ENCODE peak calls at places on chromosome 10, in ten cellular contexts. Y is kidney glomerular epithelial cell; J is Panc1; I is retina; O is T follicular helper cell; A is brain microvascular endothelial cell; D is CD8-positive, alpha-beta memory T cell; S is IMR-90; P is H9; W is MM.1S. R is an unnamed sample.

GRCh38 chr10:69809318-69809717 is 7.6 kb downstream of the COL13A1 start:
- DNase-seq in O (no peak), D (no peak), W (no peak), J (no peak), A (no peak), I (no peak), Y (no peak), S (no peak), P (no peak), R (no peak)

GRCh38 chr10:728603-729002 is 39.1 kb upstream of the DIP2C start:
- DNase-seq in D (no peak), Y (no peak), S (no peak), A (no peak), P (no peak), I (no peak), W (no peak), O (no peak), J (no peak), R (no peak)

GRCh38 chr10:132756591-132756990 is 29.4 kb downstream of the NKX6-2 start:
- DNase-seq in P (no peak), A (no peak), O (no peak), Y (no peak), W (no peak), S (no peak), D (no peak), J (no peak), I (no peak), R (no peak)

GRCh38 chr10:72509206-72509799 is 116.6 kb downstream of the MICU1 start:
- DNase-seq in J (no peak), D (no peak), P (no peak), W (no peak), I (no peak), O (no peak), S (peak), A (no peak), Y (no peak), R (no peak)

GRCh38 chr10:91944880-91945630 is 21.5 kb downstream of the BTAF1 start:
- DNase-seq in S (peak), W (no peak), A (peak), Y (no peak), O (no peak), I (no peak), D (no peak), P (no peak), J (no peak), R (no peak)

GRCh38 chr10:62817120-62817762 is 1.1 kb upstream of the EGR2 start:
- DNase-seq in S (peak), Y (peak), D (peak), O (peak), J (no peak), P (peak), A (no peak), I (peak), W (no peak), R (no peak)

GRCh38 chr10:78802866-78803265 is 265.9 kb upstream of the ZMIZ1 start:
- DNase-seq in O (no peak), P (no peak), S (peak), D (no peak), W (no peak), Y (no peak), A (no peak), J (no peak), I (peak), R (peak)

GRCh38 chr10:112820320-112820719 is 129.7 kb upstream of the TCF7L2 start:
- DNase-seq in A (no peak), W (no peak), J (no peak), D (no peak), O (no peak), Y (no peak), P (no peak), I (no peak), S (no peak), R (no peak)

GRCh38 chr10:5632430-5632829 is 34.0 kb downstream of the ASB13 start:
- DNase-seq in P (no peak), Y (peak), S (no peak), W (no peak), A (no peak), D (no peak), O (no peak), J (no peak), I (no peak), R (no peak)

GRCh38 chr10:17682236-17682946 is 38.4 kb downstream of the STAM start:
- DNase-seq in D (no peak), J (no peak), Y (no peak), A (no peak), P (no peak), S (no peak), I (no peak), O (no peak), W (peak), R (no peak)

GRCh38 chr10:71323407-71323806 is 4.3 kb downstream of the SLC29A3 start:
- DNase-seq in W (no peak), A (peak), Y (no peak), S (peak), P (no peak), D (no peak), O (no peak), I (no peak), J (no peak), R (no peak)

GRCh38 chr10:2212196-2212719 is 474.9 kb upstream of the ADARB2 start:
- DNase-seq in Y (no peak), O (no peak), S (no peak), P (no peak), J (no peak), A (no peak), I (peak), W (no peak), D (no peak), R (no peak)

GRCh38 chr10:117933036-117933435 is 113.7 kb downstream of the RAB11FIP2 start:
- DNase-seq in Y (no peak), I (no peak), O (no peak), S (peak), W (no peak), P (no peak), D (no peak), J (no peak), A (no peak), R (no peak)

GRCh38 chr10:1323951-1324350 is 267.8 kb downstream of the WDR37 start:
- DNase-seq in I (no peak), J (no peak), Y (no peak), D (no peak), W (no peak), O (no peak), S (no peak), A (no peak), P (no peak), R (no peak)

GRCh38 chr10:22635650-22636049 is 78.7 kb downstream of the PIP4K2A start:
- DNase-seq in D (no peak), P (no peak), W (no peak), O (no peak), A (no peak), J (no peak), S (no peak), Y (no peak), I (no peak), R (no peak)

GRCh38 chr10:20993387-20994170 is 96.5 kb upstream of the NEBL start:
- DNase-seq in P (no peak), D (no peak), A (peak), I (no peak), J (no peak), W (no peak), Y (peak), O (no peak), S (no peak), R (no peak)

GRCh38 chr10:117078168-117078837 is 59.8 kb downstream of the VAX1 start:
- DNase-seq in J (no peak), S (no peak), P (no peak), W (no peak), Y (no peak), A (no peak), I (no peak), O (no peak), D (no peak), R (no peak)

GRCh38 chr10:46247808-46248569 is 38.8 kb upstream of the ANTXRL start:
- DNase-seq in I (no peak), D (no peak), Y (no peak), O (no peak), S (no peak), A (no peak), P (peak), W (no peak), J (no peak), R (no peak)

GRCh38 chr10:128062837-128063563 is 63.2 kb downstream of the MKI67 start:
- DNase-seq in D (peak), W (peak), Y (no peak), A (no peak), J (no peak), I (no peak), O (no peak), P (no peak), S (no peak), R (no peak)

GRCh38 chr10:11810313-11810766 is 12.8 kb upstream of the PROSER2 start:
- DNase-seq in P (no peak), D (no peak), A (peak), J (no peak), Y (peak), O (no peak), W (no peak), I (peak), S (peak), R (no peak)

GRCh38 chr10:107913317-107914294 is 749.1 kb upstream of the SORCS1 start:
- DNase-seq in J (no peak), O (no peak), D (no peak), I (peak), W (no peak), Y (no peak), S (no peak), A (no peak), P (peak), R (no peak)

GRCh38 chr10:129455625-129456024 is 11.4 kb upstream of the MGMT start:
- DNase-seq in J (no peak), W (no peak), I (no peak), P (no peak), Y (no peak), D (no peak), S (no peak), O (no peak), A (no peak), R (no peak)

GRCh38 chr10:32419615-32420014 is 26.3 kb upstream of the CCDC7 start:
- DNase-seq in J (no peak), A (no peak), D (no peak), Y (no peak), W (no peak), S (peak), P (no peak), O (no peak), I (no peak), R (no peak)

GRCh38 chr10:78457804-78458483 is 424.3 kb downstream of the RPS24 start:
- DNase-seq in I (no peak), S (peak), A (peak), P (no peak), J (no peak), W (no peak), D (no peak), O (no peak), Y (no peak), R (no peak)

GRCh38 chr10:126421745-126422144 is 33.5 kb upstream of the ADAM12 start:
- DNase-seq in O (no peak), W (no peak), I (no peak), A (peak), S (peak), P (no peak), J (no peak), D (no peak), Y (peak), R (no peak)

GRCh38 chr10:24513155-24513554 is 210.5 kb downstream of the ARHGAP21 start:
- DNase-seq in I (no peak), W (no peak), O (no peak), Y (no peak), J (no peak), A (peak), D (no peak), S (peak), P (no peak), R (no peak)